ENCODE peak calls at places on chromosomes 11 and 22, in five cellular contexts. C is A549, R is IMR-90, X is H1, G is HepG2. I is an unnamed sample.

GRCh38 chr11:38460901-38461300 is 1862.9 kb upstream of the RAG2 start:
- DNase-seq in C (no peak), R (peak; percentile 41), X (no peak), G (no peak), I (no peak)

GRCh38 chr22:41914611-41915034 is 251 bp downstream of the SHISA8 start:
- DNase-seq in C (no peak), R (no peak), X (no peak), G (no peak), I (peak; percentile 72)

GRCh38 chr22:46086577-46087335 is 63.6 kb upstream of the PPARA start:
- DNase-seq in C (no peak), R (peak; percentile 29), X (no peak), G (no peak), I (peak; percentile 18)

GRCh38 chr11:83819936-83820549 is 533.9 kb upstream of the CCDC90B start:
- DNase-seq in C (peak; percentile 41), R (peak; percentile 79), X (no peak), G (peak; percentile 43), I (peak; percentile 43)

GRCh38 chr11:284081-285020 is 4.6 kb upstream of the PGGHG start:
- DNase-seq in C (no peak), R (no peak), X (peak; percentile 45), G (no peak), I (no peak)

GRCh38 chr22:47588583-47588970 is 826.1 kb downstream of the TBC1D22A start:
- DNase-seq in C (no peak), R (no peak), X (no peak), G (no peak), I (no peak)

GRCh38 chr11:11519184-11519583 is 102.6 kb downstream of the GALNT18 start:
- DNase-seq in C (no peak), R (no peak), X (no peak), G (no peak), I (no peak)

GRCh38 chr22:44116755-44117684 is 63.7 kb upstream of the PARVG start:
- DNase-seq in C (no peak), R (no peak), X (no peak), G (no peak), I (no peak)

GRCh38 chr22:42400811-42401547 is 31.2 kb downstream of the NFAM1 start:
- DNase-seq in C (no peak), R (no peak), X (no peak), G (no peak), I (no peak)

GRCh38 chr22:39117585-39118191 is 20.6 kb downstream of the APOBEC3H start:
- DNase-seq in C (peak; percentile 36), R (peak; percentile 49), X (no peak), G (peak; percentile 60), I (peak; percentile 33)

GRCh38 chr22:40818192-40818746 is 877 bp downstream of the SLC25A17 start:
- DNase-seq in C (no peak), R (no peak), X (no peak), G (no peak), I (no peak)

GRCh38 chr22:37253164-37253660 is 9.1 kb upstream of the RAC2 start:
- DNase-seq in C (no peak), R (no peak), X (no peak), G (no peak), I (no peak)

GRCh38 chr11:23751280-23751679 is 745.6 kb upstream of the LUZP2 start:
- DNase-seq in C (no peak), R (no peak), X (no peak), G (no peak), I (no peak)

GRCh38 chr11:112971200-112971599 is 10.0 kb downstream of the NCAM1 start:
- DNase-seq in C (no peak), R (no peak), X (no peak), G (no peak), I (no peak)

GRCh38 chr22:48566741-48567140 is 1260.9 kb downstream of the BRD1 start:
- DNase-seq in C (no peak), R (no peak), X (no peak), G (no peak), I (no peak)

GRCh38 chr11:36507824-36508489 is 2.1 kb downstream of the TRAF6 start:
- DNase-seq in C (no peak), R (no peak), X (no peak), G (no peak), I (no peak)

GRCh38 chr11:110069158-110069737 is 23.9 kb upstream of the ZC3H12C start:
- DNase-seq in C (no peak), R (peak; percentile 88), X (no peak), G (no peak), I (no peak)

GRCh38 chr11:4094348-4095291 is at the start of gene RRM1:
- DNase-seq in C (peak; percentile 93), R (peak; percentile 95), X (peak; percentile 98), G (peak; percentile 94), I (peak; percentile 90)

GRCh38 chr11:69244286-69244685 is 49.7 kb upstream of the MYEOV start:
- DNase-seq in C (no peak), R (no peak), X (no peak), G (no peak), I (no peak)

GRCh38 chr11:113571531-113571930 is 96.3 kb upstream of the DRD2 start:
- DNase-seq in C (no peak), R (no peak), X (no peak), G (no peak), I (no peak)

GRCh38 chr11:16924826-16925494 is 89.3 kb downstream of the PLEKHA7 start:
- DNase-seq in C (peak; percentile 96), R (no peak), X (peak; percentile 76), G (peak; percentile 78), I (no peak)

GRCh38 chr22:36546092-36546804 is 17.3 kb upstream of the EIF3D start:
- DNase-seq in C (peak; percentile 67), R (peak; percentile 62), X (peak; percentile 65), G (peak; percentile 48), I (peak; percentile 80)

GRCh38 chr22:49786976-49787843 is 40.5 kb downstream of the BRD1 start:
- DNase-seq in C (no peak), R (no peak), X (no peak), G (no peak), I (no peak)

GRCh38 chr22:49789289-49790141 is 38.2 kb downstream of the BRD1 start:
- DNase-seq in C (no peak), R (peak; percentile 45), X (no peak), G (peak; percentile 10), I (no peak)

GRCh38 chr22:49787861-49788260 is 39.8 kb downstream of the BRD1 start:
- DNase-seq in C (no peak), R (no peak), X (no peak), G (no peak), I (no peak)

GRCh38 chr22:49790912-49791311 is 36.8 kb downstream of the BRD1 start:
- DNase-seq in C (no peak), R (no peak), X (no peak), G (no peak), I (no peak)

DNA sequence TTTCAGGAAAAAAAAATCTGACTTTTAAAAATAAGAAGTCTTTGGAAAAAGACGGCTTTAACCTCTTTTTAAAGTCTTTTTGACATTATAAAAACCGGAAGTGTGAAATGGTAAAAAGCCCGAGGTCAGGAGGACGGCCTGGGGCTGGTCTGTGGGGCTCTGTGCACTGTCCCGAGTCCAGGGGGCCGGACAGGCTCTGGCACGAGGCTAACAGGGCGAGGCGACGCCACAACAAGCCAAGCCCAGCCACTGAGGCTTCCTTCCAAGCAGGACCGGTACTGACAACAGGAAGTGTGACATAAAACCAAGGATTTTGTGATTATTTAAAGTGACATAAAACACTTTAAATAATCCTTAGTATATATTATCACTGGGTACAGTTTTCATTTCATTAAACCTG is 39.2 kb downstream of the BRD1 start:
- DNase-seq in C (no peak), R (no peak), X (no peak), G (no peak), I (no peak)
- TF ChIP-seq MAFK in C (no peak), R (no peak), X (no peak), G (no peak), I (no peak)

DNA sequence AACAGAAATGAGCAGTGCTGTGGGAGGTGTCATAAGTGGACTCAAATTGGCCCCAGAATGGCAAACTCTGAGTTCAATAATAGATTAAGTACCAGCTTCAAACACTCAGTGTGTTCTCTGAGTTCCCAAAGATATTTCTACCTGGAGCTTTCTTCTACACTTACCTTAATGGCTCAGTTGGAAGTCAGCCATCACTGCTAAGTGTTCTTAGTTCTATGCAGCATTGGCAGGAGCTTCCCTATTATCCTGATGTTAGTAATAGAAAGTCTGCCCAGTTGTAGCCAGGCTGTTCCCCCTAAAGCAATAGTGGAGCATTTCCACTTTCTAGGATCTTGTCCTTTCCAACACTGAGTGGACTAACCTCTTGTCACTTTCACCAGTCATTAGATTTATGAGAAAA is 9.7 kb upstream of the PIK3IP1 start:
- DNase-seq in C (no peak), R (no peak), X (no peak), G (no peak), I (no peak)
- TF ChIP-seq MAFK in C (no peak), R (no peak), X (no peak), G (no peak), I (no peak)

GRCh38 chr11:126834149-126834548 is 166.4 kb downstream of the KIRREL3 start:
- DNase-seq in C (no peak), R (peak; percentile 91), X (no peak), G (no peak), I (no peak)
- TF ChIP-seq MAFK in C (no peak), R (peak; percentile 35), X (no peak), G (no peak), I (no peak)

DNA sequence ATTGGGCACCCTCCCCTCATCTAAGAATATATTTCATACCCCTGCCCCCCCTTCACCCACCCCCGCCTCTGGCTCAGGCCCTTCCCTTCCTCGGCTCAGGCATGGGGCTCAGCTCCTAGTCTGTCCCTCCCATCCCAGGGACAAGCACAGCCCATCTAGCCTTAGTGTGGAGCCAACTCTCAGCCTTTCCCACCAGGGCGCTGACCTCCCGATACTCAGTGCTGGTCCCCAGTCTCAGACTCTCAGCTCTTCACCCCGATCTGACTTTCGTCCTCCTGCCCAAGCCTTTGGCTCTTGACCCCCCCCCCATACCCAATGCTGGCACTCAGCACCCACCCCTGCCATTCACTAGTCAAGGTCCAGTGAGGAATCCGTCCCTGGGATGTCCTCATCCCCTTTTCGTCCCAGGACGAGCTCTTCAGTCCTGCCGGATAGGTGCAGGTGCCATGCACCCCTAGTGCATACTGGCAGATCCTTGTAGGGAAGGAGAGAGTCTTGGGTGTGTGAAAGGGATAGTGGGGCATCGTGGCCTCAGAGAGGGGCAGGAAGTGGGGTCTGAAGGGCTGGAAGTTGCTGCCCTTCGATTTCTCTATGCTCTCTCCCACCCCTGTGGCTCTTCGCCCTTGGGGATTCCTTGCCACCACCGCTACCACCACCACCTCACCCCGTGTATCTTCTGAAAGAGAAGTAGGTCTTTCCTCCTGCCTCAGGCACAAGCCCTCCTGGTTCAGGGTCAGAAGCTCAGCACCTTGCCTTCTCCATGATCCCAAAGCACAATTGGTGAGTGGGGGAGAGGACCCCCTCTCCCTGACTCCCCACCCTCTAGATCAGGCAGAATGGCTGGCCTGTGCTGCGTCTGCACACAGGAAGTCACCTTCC is 2.4 kb downstream of the TPBGL start:
- DNase-seq in C (no peak), R (no peak), X (no peak), G (no peak), I (peak; percentile 6)
- TF ChIP-seq MAFK in C (no peak), R (no peak), X (no peak), G (no peak), I (no peak)